ENCODE peak calls at places on chromosomes 3 and 15, in five cellular contexts. E, J, M, A and S are unnamed samples.

GRCh38 chr3:147652682-147653081 is 243.5 kb downstream of the ZIC1 start:
- DNase-seq in E (peak), J (no peak), M (peak), A (no peak), S (no peak)

GRCh38 chr3:11495948-11496557 is 147.7 kb downstream of the VGLL4 start:
- DNase-seq in E (peak), J (peak), M (no peak), A (no peak), S (peak)

GRCh38 chr15:57201578-57201977 is 174.7 kb upstream of the CGNL1 start:
- DNase-seq in E (no peak), J (no peak), M (no peak), A (no peak), S (no peak)

GRCh38 chr15:83762367-83762766 is 108.4 kb downstream of the ADAMTSL3 start:
- DNase-seq in E (no peak), J (no peak), M (no peak), A (no peak), S (no peak)

GRCh38 chr3:86801921-86802320 is 189.0 kb downstream of the VGLL3 start:
- DNase-seq in E (peak), J (no peak), M (peak), A (no peak), S (no peak)

GRCh38 chr3:168443967-168444366 is 348.2 kb upstream of the GOLIM4 start:
- DNase-seq in E (no peak), J (no peak), M (no peak), A (no peak), S (no peak)

GRCh38 chr3:47617061-47618010 is 38.7 kb upstream of the CSPG5 start:
- DNase-seq in E (peak), J (peak), M (peak), A (no peak), S (no peak)

GRCh38 chr3:51378726-51379125 is 6.4 kb upstream of the MANF start:
- DNase-seq in E (no peak), J (no peak), M (no peak), A (no peak), S (no peak)

GRCh38 chr15:69417581-69417980 is 3.4 kb downstream of the KIF23 start:
- DNase-seq in E (no peak), J (no peak), M (peak), A (no peak), S (no peak)

GRCh38 chr3:29976871-29977270 is 629.5 kb upstream of the TGFBR2 start:
- DNase-seq in E (no peak), J (peak), M (no peak), A (no peak), S (no peak)

GRCh38 chr15:74314897-74315438 is 52.5 kb downstream of the CYP11A1 start:
- DNase-seq in E (peak), J (no peak), M (no peak), A (no peak), S (no peak)

GRCh38 chr15:80264031-80264430 is 12.0 kb upstream of the CTXND1 start:
- DNase-seq in E (peak), J (no peak), M (peak), A (no peak), S (no peak)

GRCh38 chr3:81249540-81250029 is 511.9 kb downstream of the GBE1 start:
- DNase-seq in E (peak), J (peak), M (peak), A (no peak), S (no peak)

GRCh38 chr3:16288664-16289063 is 23.7 kb downstream of the OXNAD1 start:
- DNase-seq in E (no peak), J (no peak), M (no peak), A (no peak), S (no peak)

GRCh38 chr3:24048843-24049242 is 103.8 kb downstream of the NR1D2 start:
- DNase-seq in E (no peak), J (no peak), M (peak), A (no peak), S (no peak)

GRCh38 chr15:92277776-92278175 is 115.9 kb upstream of the ST8SIA2 start:
- DNase-seq in E (no peak), J (no peak), M (peak), A (peak), S (no peak)

GRCh38 chr15:55288006-55288717 is 1.5 kb downstream of the RAB27A start:
- DNase-seq in E (no peak), J (no peak), M (no peak), A (no peak), S (no peak)

GRCh38 chr15:84934942-84935729 is 46.5 kb upstream of the PDE8A start:
- DNase-seq in E (no peak), J (no peak), M (no peak), A (no peak), S (no peak)

GRCh38 chr3:118808743-118809142 is 225.9 kb downstream of the IGSF11 start:
- DNase-seq in E (no peak), J (no peak), M (no peak), A (no peak), S (peak)

GRCh38 chr15:65077981-65078352 is 1.4 kb downstream of the KBTBD13 start:
- DNase-seq in E (no peak), J (peak), M (peak), A (peak), S (no peak)

GRCh38 chr3:155321418-155321817 is 27.9 kb upstream of the STRIT1 start:
- DNase-seq in E (no peak), J (no peak), M (peak), A (no peak), S (no peak)

GRCh38 chr3:71694358-71694999 is 30.7 kb downstream of the EIF4E3 start:
- DNase-seq in E (peak), J (peak), M (peak), A (no peak), S (no peak)

GRCh38 chr3:38297947-38298711 is 16.0 kb downstream of the SLC22A14 start:
- DNase-seq in E (peak), J (peak), M (peak), A (peak), S (no peak)
- H3K9ac ChIP-seq in E (no peak), J (no peak), M (no peak), A (no peak), S (no peak)

DNA sequence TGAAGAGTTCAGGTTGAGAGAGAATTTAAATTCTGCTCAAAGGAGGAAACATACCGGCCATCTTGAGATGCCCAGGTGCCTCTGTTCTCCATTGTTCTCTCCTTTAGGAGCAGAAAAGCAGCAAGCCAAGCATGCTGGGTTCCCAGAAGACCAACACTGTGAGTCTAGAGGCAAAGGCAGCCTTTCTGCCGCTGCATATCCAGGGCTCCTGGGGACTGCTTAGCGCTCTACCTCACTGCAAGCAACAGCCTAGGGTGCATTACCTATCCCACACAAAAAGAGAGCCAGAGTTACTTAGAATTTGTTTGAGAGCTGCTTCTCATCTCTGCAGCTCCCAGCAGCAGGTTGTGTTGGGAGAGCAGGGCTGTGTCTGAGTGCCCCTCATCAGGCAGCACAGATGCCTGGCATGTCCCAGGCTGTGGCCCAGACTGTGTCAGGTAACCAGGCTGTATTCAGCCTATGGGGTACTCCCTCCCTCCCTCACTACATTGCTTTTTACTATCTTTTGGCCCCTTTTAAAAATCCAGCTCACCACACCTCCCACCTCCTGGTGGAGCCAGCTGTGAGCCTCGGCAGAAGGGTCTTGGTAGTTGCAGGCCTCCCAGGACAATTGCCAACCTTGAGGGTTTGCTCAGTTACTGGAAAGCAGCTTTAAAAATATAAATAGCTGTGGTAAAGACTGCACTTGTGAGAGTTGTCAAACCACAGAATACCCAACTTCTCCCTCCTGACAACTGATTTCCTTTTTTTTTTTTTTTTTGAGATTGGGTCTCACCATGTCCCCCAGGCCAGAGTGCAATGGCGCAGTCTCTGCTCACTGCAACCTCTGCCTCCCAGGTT is 30.2 kb downstream of the BCL2L10 start:
- DNase-seq in E (peak), J (no peak), M (no peak), A (no peak), S (no peak)
- H3K9ac ChIP-seq in E (no peak), J (no peak), M (no peak), A (no peak), S (no peak)

DNA sequence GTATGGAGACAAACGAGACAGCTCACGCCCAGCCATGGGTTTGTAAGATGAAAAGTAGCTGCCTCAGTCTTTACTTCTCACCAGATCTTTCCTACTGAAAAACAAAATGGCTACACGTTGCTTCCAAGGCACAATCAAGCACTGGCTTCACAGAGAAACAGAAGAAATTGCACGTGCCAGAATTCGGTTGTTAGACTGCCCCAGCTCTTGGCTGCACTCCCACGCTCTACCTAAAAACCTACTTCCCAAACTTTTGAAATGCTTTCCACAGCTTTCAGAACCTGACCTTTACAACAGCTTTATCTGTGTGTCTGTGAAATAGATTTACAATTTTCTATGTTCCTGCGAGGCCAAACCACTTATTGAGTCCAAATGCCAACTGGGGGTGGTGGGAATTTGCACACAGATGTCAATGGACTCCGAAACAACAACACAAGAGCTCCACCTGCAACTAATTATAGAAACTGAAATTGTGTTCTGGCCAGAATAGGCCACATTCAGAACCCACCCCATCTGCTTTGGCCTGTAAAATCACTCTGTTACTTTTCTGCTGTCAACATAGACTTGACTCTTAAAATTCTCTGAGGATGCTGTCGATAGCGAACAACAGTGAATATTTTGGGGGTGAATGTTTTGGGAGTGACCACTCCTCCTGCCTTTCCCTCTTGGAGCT is 44.6 kb downstream of the ERC2 start:
- DNase-seq in E (no peak), J (no peak), M (peak), A (no peak), S (no peak)
- H3K9ac ChIP-seq in E (no peak), J (no peak), M (no peak), A (no peak), S (no peak)

DNA sequence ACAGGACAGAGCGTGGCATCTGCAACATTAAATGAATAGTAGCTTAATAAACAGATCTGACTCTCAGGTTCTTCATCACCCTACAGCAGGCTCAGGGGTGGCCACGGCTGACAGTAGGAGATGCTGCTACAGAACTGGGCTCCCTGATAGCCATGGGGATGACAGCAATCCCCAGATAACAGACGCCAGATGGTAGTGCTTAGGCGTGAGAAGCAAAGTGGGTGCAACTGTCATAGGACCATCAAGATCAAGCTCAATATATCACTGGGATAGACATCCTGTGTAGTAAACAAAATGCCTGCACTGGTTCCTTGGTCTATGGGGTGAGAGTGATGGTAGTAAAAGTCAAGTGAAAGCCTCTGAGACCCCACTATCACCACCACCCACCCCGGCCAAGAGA is 2.7 kb upstream of the TPRA1 start:
- DNase-seq in E (no peak), J (no peak), M (no peak), A (no peak), S (no peak)
- H3K9ac ChIP-seq in E (no peak), J (no peak), M (no peak), A (no peak), S (no peak)

GRCh38 chr3:89252865-89253264 is 145.4 kb downstream of the EPHA3 start:
- DNase-seq in E (no peak), J (no peak), M (no peak), A (no peak), S (no peak)
- H3K9ac ChIP-seq in E (no peak), J (no peak), M (no peak), A (no peak), S (no peak)

DNA sequence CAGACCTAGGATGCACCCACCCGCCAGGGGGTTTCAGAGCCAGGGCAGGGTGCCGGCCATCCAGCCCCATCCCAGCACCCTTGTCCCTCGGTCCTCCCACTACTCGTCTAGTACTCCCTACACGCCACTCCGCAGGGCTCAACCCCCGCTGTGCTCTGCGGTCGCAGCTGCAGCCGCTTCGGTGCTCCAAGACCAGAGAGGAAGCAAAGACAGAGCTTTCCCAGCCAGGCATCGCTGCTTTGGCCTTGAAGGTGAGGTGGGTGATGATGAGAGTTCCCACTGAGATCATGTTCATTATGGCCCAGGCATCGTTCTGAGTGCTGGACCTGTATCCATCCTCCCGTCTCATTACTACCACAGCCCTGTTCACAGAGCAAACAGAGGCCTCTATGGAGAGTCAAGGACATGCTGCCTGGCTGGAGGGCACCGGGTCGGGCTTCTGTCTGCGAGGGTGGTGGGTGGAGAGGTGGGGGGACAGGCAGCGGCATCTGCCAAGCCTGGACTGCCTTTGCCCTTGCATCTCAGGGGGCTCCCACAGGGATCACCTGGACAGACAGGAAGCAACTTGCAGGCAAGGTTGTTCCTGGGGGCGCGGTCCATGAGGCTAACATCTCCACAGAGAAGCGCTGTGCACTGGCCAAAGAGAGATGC is 66.9 kb downstream of the KLF13 start:
- DNase-seq in E (no peak), J (no peak), M (no peak), A (no peak), S (no peak)
- H3K9ac ChIP-seq in E (no peak), J (no peak), M (no peak), A (no peak), S (peak)